ENCODE peak calls at places on chromosomes 13 and 19, in four cellular contexts. S, B, O and Z are unnamed samples.

GRCh38 chr19:2949939-2950285 is 5.1 kb upstream of the ZNF77 start:
- DNase-seq in O (no peak), S (no peak), B (peak), Z (peak)

GRCh38 chr13:34076943-34077703 is 259.2 kb downstream of the RFC3 start:
- DNase-seq in O (peak), S (no peak), B (peak), Z (no peak)

GRCh38 chr13:114067381-114067885 is 65.0 kb downstream of the RASA3 start:
- DNase-seq in B (no peak), O (peak), S (no peak), Z (no peak)

GRCh38 chr13:84802073-84802472 is 919.8 kb upstream of the SLITRK1 start:
- DNase-seq in O (no peak), B (no peak), S (no peak), Z (no peak)

GRCh38 chr19:48194041-48194871 is 23.8 kb downstream of the ZSWIM9 start:
- DNase-seq in B (no peak), S (no peak), O (no peak), Z (no peak)

GRCh38 chr19:45128109-45128508 is 32.7 kb downstream of the NKPD1 start:
- DNase-seq in O (no peak), S (no peak), B (no peak), Z (no peak)

GRCh38 chr19:30668521-30669155 is 296.5 kb downstream of the ZNF536 start:
- DNase-seq in B (no peak), O (no peak), S (no peak), Z (no peak)

GRCh38 chr19:19548915-19549537 is 11.0 kb downstream of the CILP2 start:
- DNase-seq in S (no peak), O (no peak), B (no peak), Z (no peak)

GRCh38 chr13:94050686-94051085 is 428.8 kb downstream of the DCT start:
- DNase-seq in O (no peak), S (no peak), B (no peak), Z (no peak)

GRCh38 chr19:50720181-50720920 is 749 bp upstream of the SHANK1 start:
- DNase-seq in S (no peak), O (no peak), B (no peak), Z (no peak)

GRCh38 chr13:96200810-96201209 is 110.9 kb downstream of the HS6ST3 start:
- DNase-seq in O (no peak), B (no peak), S (no peak), Z (no peak)

GRCh38 chr19:29702161-29702957 is 12.7 kb downstream of the C19orf12 start:
- DNase-seq in S (no peak), O (no peak), B (no peak), Z (no peak)

GRCh38 chr19:40274585-40275544 is 10.3 kb downstream of the AKT2 start:
- DNase-seq in O (no peak), B (no peak), S (no peak), Z (no peak)

GRCh38 chr19:38679839-38680238 is 32.4 kb downstream of the ACTN4 start:
- DNase-seq in O (no peak), B (no peak), S (no peak), Z (no peak)

GRCh38 chr19:38657633-38658222 is 10.3 kb downstream of the ACTN4 start:
- DNase-seq in S (no peak), O (peak), B (peak), Z (no peak)

GRCh38 chr19:46386996-46387712 is 26.2 kb downstream of the CCDC8 start:
- DNase-seq in O (no peak), S (peak), B (no peak), Z (peak)

GRCh38 chr13:111213964-111214726 is 99.0 kb downstream of the ARHGEF7 start:
- DNase-seq in B (no peak), O (no peak), S (peak), Z (peak)

GRCh38 chr13:91144054-91144453 is 203.4 kb upstream of the MIR17HG start:
- DNase-seq in B (peak), O (no peak), S (no peak), Z (no peak)

GRCh38 chr19:48249502-48250014 is 6.2 kb downstream of the CARD8 start:
- DNase-seq in B (no peak), S (peak), O (no peak), Z (peak)

GRCh38 chr13:106176103-106176502 is 359.4 kb downstream of the EFNB2 start:
- DNase-seq in O (peak), B (no peak), S (no peak), Z (no peak)

GRCh38 chr19:13987101-13987890 is 18.8 kb downstream of the RFX1 start:
- DNase-seq in O (no peak), B (no peak), S (peak), Z (no peak)

GRCh38 chr19:33666196-33666595 is 44.4 kb downstream of the CHST8 start:
- DNase-seq in B (no peak), S (no peak), O (no peak), Z (no peak)

GRCh38 chr13:113083402-113084061 is 22.1 kb upstream of the F7 start:
- DNase-seq in O (no peak), B (no peak), S (peak), Z (no peak)

GRCh38 chr13:101942038-101942437 is 459.8 kb downstream of the FGF14 start:
- DNase-seq in B (peak), S (no peak), O (no peak), Z (no peak)

GRCh38 chr13:107035778-107036177 is 467.8 kb upstream of the ARGLU1 start:
- DNase-seq in S (no peak), O (peak), B (peak), Z (no peak)

GRCh38 chr13:23984541-23984940 is 87.2 kb upstream of the C1QTNF9B start:
- DNase-seq in O (no peak), S (no peak), B (no peak), Z (no peak)

GRCh38 chr13:34678154-34678553 is 263.9 kb upstream of the NBEA start:
- DNase-seq in B (peak), O (no peak), S (no peak), Z (no peak)

GRCh38 chr19:1999856-2000515 is 15.5 kb downstream of the BTBD2 start:
- DNase-seq in S (no peak), B (no peak), O (no peak), Z (no peak)

GRCh38 chr13:50685491-50685890 is 158.0 kb downstream of the DLEU7 start:
- DNase-seq in S (peak), B (peak), O (no peak), Z (peak)

GRCh38 chr13:66405908-66406802 is 824.0 kb downstream of the PCDH9 start:
- DNase-seq in B (peak), S (no peak), O (peak), Z (no peak)

GRCh38 chr13:74325106-74325505 is 190.9 kb upstream of the KLF12 start:
- DNase-seq in O (no peak), S (no peak), B (peak), Z (no peak)

GRCh38 chr13:97139704-97140103 is 82.4 kb upstream of the MBNL2 start:
- DNase-seq in S (no peak), O (no peak), B (no peak), Z (no peak)

GRCh38 chr19:51034704-51035103 is at the start of gene KLK12:
- DNase-seq in O (no peak), S (no peak), B (no peak), Z (no peak)

GRCh38 chr19:5934779-5935472 is 20.9 kb downstream of the CAPS start:
- DNase-seq in B (peak), O (peak), S (no peak), Z (no peak)

DNA sequence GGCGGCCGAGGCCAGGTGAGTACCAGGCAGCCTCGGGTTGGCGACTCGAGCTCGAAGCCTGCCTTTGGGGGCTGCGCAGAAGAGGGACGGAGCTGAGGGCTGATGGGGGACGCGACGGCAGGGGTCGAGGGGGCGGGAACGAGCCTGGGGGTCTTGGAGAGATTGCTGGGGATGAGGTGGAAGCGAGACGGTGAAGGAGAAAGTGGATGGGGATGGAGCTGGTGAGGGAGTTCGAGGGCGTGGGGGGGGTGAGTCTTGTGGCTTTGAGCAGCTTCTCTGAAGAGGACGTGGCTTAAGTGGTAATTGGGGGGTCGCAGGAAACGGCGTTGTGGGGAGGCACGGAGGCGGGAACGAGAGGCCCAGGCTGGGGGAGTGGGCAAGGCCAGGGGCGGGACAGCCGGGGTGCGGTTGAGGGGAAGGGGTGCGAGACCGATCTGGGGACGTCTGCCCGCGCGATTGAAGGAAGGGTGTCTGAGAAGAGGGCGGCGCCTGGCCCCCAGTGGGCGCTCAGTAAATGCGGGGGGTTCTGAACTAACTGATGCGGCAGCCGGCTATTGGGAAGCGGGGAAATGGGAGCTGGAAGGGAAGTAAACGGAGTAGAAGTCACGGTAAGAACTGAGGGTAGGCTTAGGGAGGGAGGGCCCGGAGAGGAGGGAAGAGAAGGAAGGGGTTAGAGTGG is 422 bp downstream of the MYO9B start:
- DNase-seq in S (peak), O (no peak), B (peak), Z (peak)
- TF ChIP-seq CTCF in S (no peak), O (no peak), B (peak), Z (no peak)

GRCh38 chr19:58228584-58229254 is at the start of gene ZNF544:
- DNase-seq in S (peak), B (peak), O (no peak), Z (peak)
- TF ChIP-seq CTCF in S (no peak), B (peak), O (peak), Z (peak)

DNA sequence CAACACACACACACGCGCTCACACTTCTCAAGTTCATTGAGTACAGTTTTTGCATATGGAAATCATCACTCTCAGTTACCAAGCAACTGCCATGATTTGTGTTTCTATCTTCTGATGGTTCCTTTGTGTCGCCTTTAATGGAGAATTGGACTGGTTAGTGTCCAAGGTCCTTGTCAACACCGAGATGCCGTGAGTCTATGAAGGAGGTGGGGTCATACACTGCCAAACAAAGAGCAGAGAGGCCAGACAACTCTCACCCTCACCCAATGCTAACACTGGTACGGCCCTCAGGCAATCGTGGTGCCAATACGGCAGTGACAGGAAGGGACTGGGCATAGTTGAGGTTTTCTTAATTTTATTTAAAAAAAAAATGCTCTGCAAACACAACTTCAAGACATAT is 9.6 kb upstream of the SERP2 start:
- DNase-seq in B (no peak), O (no peak), S (no peak), Z (no peak)
- TF ChIP-seq CTCF in B (no peak), O (no peak), S (no peak), Z (no peak)

GRCh38 chr19:10335149-10336053 is 2.1 kb upstream of the RAVER1 start:
- DNase-seq in O (no peak), B (no peak), S (no peak), Z (peak)
- TF ChIP-seq CTCF in O (no peak), B (no peak), S (no peak), Z (no peak)

GRCh38 chr19:56725829-56726424 is 54.4 kb upstream of the ZNF835 start:
- DNase-seq in O (no peak), S (no peak), B (no peak), Z (no peak)
- TF ChIP-seq CTCF in O (no peak), S (peak), B (peak), Z (peak)

DNA sequence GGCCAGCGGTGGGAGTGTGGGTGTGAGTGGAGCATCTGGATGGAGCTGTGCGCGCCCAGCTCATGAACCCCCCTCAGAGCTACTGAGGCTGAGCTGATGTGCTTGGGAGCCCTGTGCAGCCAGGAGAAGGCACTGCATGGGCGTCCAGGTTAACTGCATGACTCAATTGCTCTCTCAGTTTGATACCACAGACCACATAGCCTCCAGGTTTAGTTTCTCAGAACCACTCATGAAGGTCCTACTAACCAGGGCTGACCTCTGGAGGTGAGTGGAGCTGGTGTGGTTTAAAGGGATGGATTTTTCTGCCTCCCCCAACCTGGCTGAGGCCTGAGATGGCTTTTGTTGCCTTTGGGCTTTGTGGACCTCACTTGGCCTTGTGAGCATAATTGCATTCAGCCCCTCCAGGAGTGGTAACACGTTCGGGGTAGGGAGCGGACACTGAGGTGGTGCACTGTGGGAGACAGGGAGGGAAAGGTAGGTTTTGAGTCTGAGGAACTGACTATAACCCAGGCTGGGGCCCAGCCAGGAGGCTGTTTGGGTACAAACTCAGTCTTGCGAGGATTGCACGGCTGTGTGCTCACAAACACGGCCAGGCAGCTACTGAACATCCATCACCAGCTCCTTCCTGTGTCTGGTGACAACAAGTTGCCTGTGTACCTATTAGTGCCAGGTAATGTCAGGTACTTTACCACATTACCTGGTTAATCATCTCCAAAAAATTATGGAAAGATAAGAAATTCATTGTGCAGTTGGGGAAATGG is 97.5 kb downstream of the RGCC start:
- DNase-seq in O (no peak), S (no peak), B (no peak), Z (no peak)
- TF ChIP-seq CTCF in O (no peak), S (no peak), B (no peak), Z (no peak)

DNA sequence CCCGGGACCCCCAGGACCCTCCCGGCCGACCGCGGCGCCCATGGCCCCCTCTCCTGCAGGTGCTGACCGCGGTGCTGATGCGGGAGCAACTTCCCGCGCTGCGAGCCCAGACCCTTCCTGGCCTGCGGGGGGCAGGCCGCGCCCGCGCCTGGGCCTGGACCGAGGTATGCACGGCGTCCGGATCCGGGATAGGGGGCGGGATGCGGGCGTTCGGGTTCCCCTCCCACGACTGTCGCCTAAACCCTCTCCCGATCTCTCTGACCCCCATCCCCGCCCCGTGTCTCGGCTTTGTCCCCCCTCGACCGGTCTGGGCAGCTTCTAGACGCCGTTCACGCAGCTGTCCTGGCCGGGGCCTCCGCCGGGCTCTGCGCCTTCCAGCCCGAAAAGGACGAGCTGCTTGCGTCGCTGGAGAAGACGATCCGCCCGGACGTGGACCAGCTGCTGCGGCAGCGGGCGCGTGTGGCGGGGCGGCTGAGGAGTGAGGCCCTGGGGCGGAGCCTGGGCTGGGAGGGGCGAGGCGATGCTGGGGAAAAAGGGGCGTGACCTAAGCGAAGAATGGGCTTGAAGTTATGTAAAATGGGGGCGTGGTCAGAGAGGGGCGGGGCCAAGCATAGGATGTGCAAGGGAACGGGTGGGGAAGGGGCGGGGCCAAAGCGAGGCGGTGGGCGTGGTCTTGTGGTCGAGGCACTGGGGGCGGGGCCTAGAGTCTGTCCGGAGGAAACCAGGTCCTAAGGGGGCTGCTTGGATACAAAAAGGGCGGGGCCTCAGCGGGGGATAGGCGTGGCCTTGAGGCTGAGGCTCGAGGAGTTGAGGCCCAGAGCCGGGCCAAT is 15.9 kb upstream of the COLGALT1 start:
- DNase-seq in O (peak), S (peak), B (peak), Z (peak)
- TF ChIP-seq CTCF in O (peak), S (peak), B (peak), Z (peak)